ENCODE peak calls at places on chromosomes 2 and 18, in six cellular contexts. X, L, E, I, S and D are unnamed samples.

GRCh38 chr2:11417946-11418585 is 47.9 kb downstream of the E2F6 start:
- DNase-seq in E (no peak), S (peak), X (no peak), I (no peak), L (no peak), D (peak)

GRCh38 chr18:30999186-30999585 is 43.4 kb downstream of the DSC3 start:
- DNase-seq in X (no peak), I (no peak), S (no peak), E (no peak), L (no peak), D (no peak)

GRCh38 chr2:60531638-60532216 is 21.7 kb downstream of the BCL11A start:
- DNase-seq in S (peak), I (no peak), E (no peak), X (no peak), L (no peak), D (no peak)

GRCh38 chr18:31684279-31685096 is at the start of gene B4GALT6:
- DNase-seq in L (peak), S (peak), I (no peak), E (no peak), X (no peak), D (peak)

GRCh38 chr2:98108110-98108509 is 21.1 kb downstream of the VWA3B start:
- DNase-seq in L (no peak), S (no peak), E (no peak), I (no peak), X (no peak), D (no peak)

GRCh38 chr18:49123431-49123830 is 172.7 kb upstream of the SMAD7 start:
- DNase-seq in E (peak), I (no peak), X (no peak), S (no peak), L (no peak), D (no peak)

GRCh38 chr2:135052997-135053474 is 944 bp downstream of the RAB3GAP1 start:
- DNase-seq in S (peak), E (peak), X (no peak), I (no peak), L (no peak), D (peak)

GRCh38 chr2:169041594-169041993 is 10.5 kb upstream of the ABCB11 start:
- DNase-seq in I (no peak), X (no peak), E (no peak), L (no peak), S (no peak), D (no peak)

GRCh38 chr18:79587298-79588125 is 92.1 kb upstream of the CTDP1 start:
- DNase-seq in E (no peak), S (no peak), X (peak), I (no peak), L (no peak), D (no peak)

GRCh38 chr2:5756266-5756665 is 64.1 kb downstream of the SOX11 start:
- DNase-seq in E (no peak), I (no peak), S (no peak), X (no peak), L (no peak), D (no peak)

GRCh38 chr2:102801098-102801718 is 39.4 kb downstream of the TMEM182 start:
- DNase-seq in L (no peak), I (no peak), X (no peak), S (peak), E (peak), D (peak)

GRCh38 chr18:78240867-78241266 is 738.8 kb upstream of the SALL3 start:
- DNase-seq in L (no peak), S (peak), X (no peak), E (no peak), I (no peak), D (no peak)

GRCh38 chr2:6384341-6384740 is 481.4 kb downstream of the CMPK2 start:
- DNase-seq in X (no peak), I (no peak), L (no peak), E (no peak), S (no peak), D (no peak)

GRCh38 chr2:31386648-31387047 is 27.9 kb downstream of the XDH start:
- DNase-seq in X (no peak), I (no peak), S (peak), L (no peak), E (no peak), D (peak)

GRCh38 chr18:3966985-3967856 is 487.9 kb downstream of the DLGAP1 start:
- DNase-seq in S (peak), I (no peak), E (peak), L (no peak), X (no peak), D (peak)

GRCh38 chr2:241692448-241692847 is 5.8 kb upstream of the DTYMK start:
- DNase-seq in X (no peak), L (no peak), S (no peak), E (peak), I (no peak), D (peak)

GRCh38 chr2:209422191-209422754 is 1.6 kb upstream of the MAP2 start:
- DNase-seq in L (no peak), I (no peak), X (no peak), E (no peak), S (no peak), D (peak)

GRCh38 chr2:173955004-173955403 is 10.2 kb downstream of the SP3 start:
- DNase-seq in E (no peak), S (no peak), I (no peak), X (no peak), L (no peak), D (peak)

GRCh38 chr2:66581461-66582363 is 146.8 kb downstream of the MEIS1 start:
- DNase-seq in X (no peak), S (peak), L (no peak), I (no peak), E (peak), D (peak)

DNA sequence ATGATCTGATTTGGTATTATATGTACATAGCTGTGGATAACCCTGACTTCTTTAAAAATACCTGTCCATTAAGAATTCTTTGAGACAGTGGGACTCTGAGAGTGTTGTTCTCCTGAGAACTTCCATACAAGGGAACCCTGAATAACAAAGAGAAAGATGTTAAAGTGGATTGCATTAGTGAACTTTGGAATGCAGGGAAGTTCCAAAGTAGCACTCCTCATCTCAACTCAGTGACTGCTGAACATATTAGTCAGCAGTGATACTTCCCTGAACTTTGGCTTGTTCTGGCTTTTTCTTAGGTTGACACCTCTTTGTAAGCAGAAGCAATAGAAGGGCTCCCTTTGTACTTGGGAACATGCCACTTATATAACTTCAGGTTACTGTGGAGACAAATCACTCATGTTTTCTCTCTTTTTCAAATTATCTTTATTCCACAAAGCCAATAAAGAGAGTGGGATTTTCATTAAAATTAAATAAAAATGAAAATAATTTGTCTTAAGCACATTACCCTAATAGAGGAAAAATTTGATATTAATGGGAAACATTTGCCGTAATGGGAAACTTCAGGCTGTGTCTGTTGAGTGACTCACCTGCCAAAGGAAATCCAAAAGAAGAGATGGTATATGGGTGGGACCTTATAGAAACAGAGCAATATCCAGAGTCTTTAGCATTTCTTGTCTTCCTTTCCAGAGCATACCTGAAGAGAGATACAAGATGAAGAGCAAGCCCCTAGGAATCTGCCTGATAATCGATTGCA is 33.3 kb downstream of the CFLAR start:
- DNase-seq in L (no peak), X (no peak), I (no peak), E (peak), S (no peak), D (peak)
- H3K4me3 ChIP-seq in L (no peak), X (no peak), I (no peak), E (no peak), S (no peak), D (no peak)

GRCh38 chr2:79855264-79856006 is 342.6 kb downstream of the CTNNA2 start:
- DNase-seq in L (peak), S (peak), I (peak), E (no peak), X (no peak), D (no peak)
- TF ChIP-seq CTCF in L (peak), S (peak), I (no peak), E (no peak), X (no peak), D (no peak)

DNA sequence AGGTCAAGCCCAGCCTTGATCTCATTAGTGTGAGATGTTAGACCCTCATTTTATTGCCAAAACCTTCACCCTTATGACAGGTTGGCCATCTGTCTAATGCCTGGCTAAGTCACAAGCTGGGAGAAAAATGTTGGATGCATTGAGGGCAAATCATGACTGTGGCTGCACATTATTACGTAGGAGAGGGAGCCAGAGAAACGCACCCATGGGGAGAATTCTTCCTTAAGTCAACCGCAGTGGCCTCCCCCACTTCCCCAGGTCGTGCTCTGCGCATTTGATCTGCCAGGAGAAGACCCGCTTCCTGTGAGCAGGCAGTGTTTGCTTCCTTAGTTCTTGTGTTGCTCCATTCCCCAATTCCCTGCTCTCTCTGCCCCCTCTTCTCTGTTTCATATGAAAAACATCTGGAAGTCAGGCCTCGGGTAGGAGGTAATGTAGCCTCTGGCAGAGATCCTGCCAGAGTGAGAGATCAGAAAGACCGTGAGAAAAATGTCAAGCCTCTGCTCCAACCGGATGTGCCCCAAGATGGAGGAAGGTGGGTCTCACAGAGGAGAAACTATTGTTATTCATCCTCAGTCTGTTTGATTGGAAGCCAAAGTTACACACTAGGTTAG is 144.2 kb upstream of the PELI1 start:
- DNase-seq in L (no peak), X (no peak), I (peak), S (no peak), E (peak), D (peak)
- H3K4me3 ChIP-seq in L (no peak), X (no peak), I (no peak), S (no peak), E (no peak), D (no peak)

GRCh38 chr2:20072436-20073158 is 21.2 kb upstream of the LAPTM4A start:
- DNase-seq in I (no peak), X (no peak), S (no peak), L (no peak), E (peak), D (no peak)

GRCh38 chr2:20071397-20072383 is 20.3 kb upstream of the LAPTM4A start:
- DNase-seq in I (no peak), X (no peak), S (peak), E (peak), L (no peak), D (peak)

GRCh38 chr2:20073462-20073861 is 22.0 kb upstream of the LAPTM4A start:
- DNase-seq in L (no peak), E (peak), I (no peak), S (no peak), X (no peak), D (no peak)

GRCh38 chr2:20074901-20075300 is 23.5 kb upstream of the LAPTM4A start:
- DNase-seq in E (no peak), X (no peak), L (no peak), S (no peak), I (no peak), D (no peak)

GRCh38 chr2:20074001-20074648 is 22.7 kb upstream of the LAPTM4A start:
- DNase-seq in X (no peak), S (no peak), I (no peak), L (no peak), E (peak), D (no peak)
- TF ChIP-seq CTCF in X (no peak), S (no peak), I (no peak), L (no peak), E (no peak), D (no peak)

DNA sequence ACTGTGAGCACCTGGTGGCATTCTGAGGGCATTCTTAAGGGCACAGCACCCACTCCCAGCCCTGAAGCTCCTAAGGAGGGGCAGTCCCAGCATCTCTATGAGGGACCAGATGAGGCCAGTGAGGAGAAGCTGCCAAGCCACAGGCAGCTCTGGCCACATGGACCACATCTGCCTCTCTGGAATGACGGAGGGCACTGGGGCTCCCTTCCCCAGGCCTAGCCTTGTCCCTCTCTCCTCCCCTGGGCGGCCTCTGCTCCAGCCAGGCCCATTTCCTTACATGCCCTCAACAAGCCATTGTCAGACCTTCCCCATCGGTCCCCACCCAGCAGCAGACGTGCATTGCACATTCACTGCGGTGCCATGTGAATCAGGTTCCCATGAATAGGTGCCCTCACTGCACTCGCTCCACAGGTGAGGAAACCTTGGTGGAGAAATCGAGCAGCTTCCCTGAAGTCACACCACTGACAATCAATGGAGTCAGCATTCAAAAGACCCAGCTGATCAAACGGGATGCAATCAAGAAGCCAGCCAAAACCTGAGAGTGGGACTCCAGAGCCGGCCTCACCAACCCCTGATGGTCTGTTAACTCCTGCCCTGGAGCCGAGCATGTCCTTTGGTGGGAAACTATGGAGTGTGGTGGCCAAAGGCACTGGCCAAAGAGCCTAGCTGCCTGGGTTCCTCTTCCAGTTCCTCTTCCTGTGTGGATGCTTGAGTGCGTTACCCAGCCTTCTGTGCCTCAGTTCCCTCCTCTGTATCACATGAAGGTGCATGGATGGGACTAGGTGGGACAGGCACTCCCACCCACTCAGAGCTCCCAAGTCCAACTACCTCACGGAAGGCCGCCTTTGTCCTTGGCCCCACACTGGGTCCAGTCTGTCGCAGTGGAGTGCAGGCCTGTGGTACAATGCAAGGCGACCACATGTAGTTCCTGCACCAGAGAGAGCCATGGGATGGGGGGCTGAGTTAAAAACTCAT is 147.3 kb downstream of the ZFP36L2 start:
- DNase-seq in S (no peak), E (no peak), L (no peak), X (peak), I (no peak), D (no peak)
- H3K4me3 ChIP-seq in S (no peak), E (no peak), L (no peak), X (no peak), I (no peak), D (no peak)

GRCh38 chr2:217837001-217837491 is 165.7 kb downstream of the TNS1 start:
- DNase-seq in S (peak), I (peak), X (peak), E (peak), L (peak), D (peak)
- TF ChIP-seq CTCF in S (peak), I (peak), X (no peak), E (no peak), L (peak), D (peak)

GRCh38 chr2:43676322-43677050 is at the start of gene C1GALT1C1L:
- DNase-seq in L (peak), I (no peak), S (no peak), X (peak), E (peak), D (peak)

GRCh38 chr2:43675646-43676321 is 445 bp downstream of the C1GALT1C1L start:
- DNase-seq in E (no peak), X (no peak), L (no peak), S (no peak), I (no peak), D (no peak)
- H3K4me3 ChIP-seq in E (peak), X (peak), L (peak), S (no peak), I (peak), D (peak)

DNA sequence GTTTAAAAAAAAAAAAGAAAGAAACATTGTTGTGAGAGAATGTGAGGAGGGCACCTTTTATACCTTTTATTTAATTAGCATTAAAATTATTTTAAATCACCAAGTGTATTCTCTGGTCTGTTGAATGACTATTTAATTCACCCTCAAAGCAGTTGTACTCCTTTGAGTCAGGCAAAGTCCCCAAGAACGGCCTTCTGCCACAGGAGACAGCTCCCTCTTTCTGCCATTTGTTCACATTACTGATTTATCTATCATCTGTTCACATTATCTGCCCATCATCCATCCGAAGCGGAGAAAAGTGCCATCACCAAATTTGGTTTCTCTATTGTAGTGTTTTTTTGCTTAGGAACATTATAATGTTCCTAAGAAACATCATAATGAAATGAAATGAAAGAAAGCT is 240.7 kb upstream of the DPP10 start:
- DNase-seq in X (no peak), I (no peak), S (no peak), L (no peak), E (no peak), D (no peak)
- TF ChIP-seq CTCF in X (no peak), I (no peak), S (peak), L (no peak), E (peak), D (no peak)

GRCh38 chr2:219446689-219447088 is 12.0 kb downstream of the SPEG start:
- DNase-seq in E (no peak), X (no peak), L (no peak), S (no peak), I (no peak), D (no peak)
- H3K4me3 ChIP-seq in E (no peak), X (peak), L (peak), S (no peak), I (no peak), D (no peak)

DNA sequence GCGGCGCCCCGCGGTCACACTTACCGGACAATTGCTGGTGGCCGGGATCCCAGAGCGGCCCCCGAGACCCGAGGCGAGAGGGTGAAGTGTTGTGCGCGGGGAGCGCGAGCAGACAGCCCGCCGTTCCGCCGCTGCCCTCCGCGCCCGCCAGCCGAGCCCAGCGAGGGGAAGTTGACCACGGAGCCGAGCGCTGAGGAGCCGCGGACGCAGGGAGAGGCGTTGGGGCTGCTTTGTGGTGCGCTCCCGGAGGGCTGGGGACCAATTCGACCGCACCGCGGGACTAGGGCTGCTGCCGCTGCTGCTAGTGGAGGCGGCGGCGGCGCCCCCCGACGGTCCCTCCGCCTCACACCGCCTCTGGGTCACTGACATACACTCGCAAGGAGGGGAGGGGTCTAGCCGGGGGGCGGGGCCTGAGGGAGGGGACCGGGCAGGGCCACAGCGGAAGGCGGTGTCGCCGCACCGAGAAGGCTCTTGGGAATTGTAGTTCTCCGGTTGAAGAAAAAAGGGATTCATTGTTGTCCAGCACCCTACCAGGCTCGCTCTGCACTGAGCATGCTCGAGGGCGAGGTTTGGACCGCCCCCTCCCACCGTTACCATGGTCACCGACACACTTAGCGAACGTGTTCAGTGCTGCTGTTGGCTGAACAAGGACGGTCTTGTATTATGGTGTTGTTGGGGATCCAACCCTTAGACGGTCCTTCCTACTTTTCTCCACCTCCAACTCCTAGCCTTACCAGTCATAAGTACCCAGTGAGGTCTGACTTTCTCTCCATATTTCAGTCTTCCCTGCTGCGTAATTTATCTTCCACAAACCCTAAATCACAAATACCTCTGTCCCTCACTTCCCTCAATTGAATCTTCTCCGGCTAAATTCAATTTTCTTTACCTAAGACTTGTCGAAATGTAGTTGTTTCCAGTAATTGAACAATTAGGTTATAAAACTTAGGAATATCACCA is at the start of gene PELI1:
- DNase-seq in S (peak), L (peak), X (peak), I (peak), E (peak), D (peak)
- TF ChIP-seq CTCF in S (peak), L (peak), X (peak), I (peak), E (peak), D (no peak)